ENCODE peak calls at places on chromosome 15, in eight cellular contexts. S, I, A, T, D, Q, Z and R are unnamed samples.

GRCh38 chr15:97598353-97598798 is 362.1 kb upstream of the ARRDC4 start:
- DNase-seq in S (no peak), I (no peak), A (no peak), T (no peak), D (no peak), Q (no peak), Z (no peak), R (no peak)

GRCh38 chr15:85010472-85011209 is 29.0 kb downstream of the PDE8A start:
- DNase-seq in S (no peak), I (no peak), A (peak; percentile 43), T (no peak), D (no peak), Q (no peak), Z (no peak), R (no peak)

GRCh38 chr15:52232327-52232726 is 41.1 kb upstream of the GNB5 start:
- DNase-seq in S (no peak), I (no peak), A (no peak), T (no peak), D (no peak), Q (no peak), Z (no peak), R (no peak)

GRCh38 chr15:83248151-83248851 is 36.2 kb downstream of the BNC1 start:
- DNase-seq in S (no peak), I (no peak), A (peak; percentile 75), T (no peak), D (no peak), Q (peak; percentile 71), Z (peak; percentile 10), R (no peak)

GRCh38 chr15:69612112-69612511 is 159.5 kb downstream of the RPLP1 start:
- DNase-seq in S (peak; percentile 31), I (no peak), A (no peak), T (no peak), D (no peak), Q (no peak), Z (no peak), R (no peak)

GRCh38 chr15:38994310-38994709 is 429.7 kb upstream of the RASGRP1 start:
- DNase-seq in S (no peak), I (no peak), A (no peak), T (no peak), D (no peak), Q (no peak), Z (no peak), R (no peak)

GRCh38 chr15:86040360-86041095 is 39.1 kb upstream of the AGBL1 start:
- DNase-seq in S (no peak), I (no peak), A (peak; percentile 15), T (no peak), D (no peak), Q (no peak), Z (no peak), R (no peak)

GRCh38 chr15:34365073-34365825 is 1.7 kb downstream of the LPCAT4 start:
- DNase-seq in S (no peak), I (no peak), A (peak; percentile 35), T (peak; percentile 32), D (no peak), Q (no peak), Z (no peak), R (no peak)

GRCh38 chr15:34754674-34755418 is at the start of gene GJD2:
- DNase-seq in S (no peak), I (no peak), A (peak; percentile 53), T (no peak), D (no peak), Q (no peak), Z (no peak), R (no peak)

GRCh38 chr15:48469681-48470080 is 138.5 kb downstream of the DUT start:
- DNase-seq in S (no peak), I (no peak), A (no peak), T (no peak), D (no peak), Q (no peak), Z (no peak), R (no peak)

GRCh38 chr15:89019436-89019835 is 68.8 kb upstream of the ABHD2 start:
- DNase-seq in S (no peak), I (no peak), A (no peak), T (no peak), D (no peak), Q (no peak), Z (no peak), R (no peak)

GRCh38 chr15:60893886-60894285 is 335.2 kb downstream of the RORA start:
- DNase-seq in S (no peak), I (no peak), A (no peak), T (no peak), D (no peak), Q (no peak), Z (no peak), R (no peak)

GRCh38 chr15:57133127-57133968 is 214.9 kb downstream of the TCF12 start:
- DNase-seq in S (no peak), I (no peak), A (no peak), T (no peak), D (no peak), Q (no peak), Z (no peak), R (no peak)

DNA sequence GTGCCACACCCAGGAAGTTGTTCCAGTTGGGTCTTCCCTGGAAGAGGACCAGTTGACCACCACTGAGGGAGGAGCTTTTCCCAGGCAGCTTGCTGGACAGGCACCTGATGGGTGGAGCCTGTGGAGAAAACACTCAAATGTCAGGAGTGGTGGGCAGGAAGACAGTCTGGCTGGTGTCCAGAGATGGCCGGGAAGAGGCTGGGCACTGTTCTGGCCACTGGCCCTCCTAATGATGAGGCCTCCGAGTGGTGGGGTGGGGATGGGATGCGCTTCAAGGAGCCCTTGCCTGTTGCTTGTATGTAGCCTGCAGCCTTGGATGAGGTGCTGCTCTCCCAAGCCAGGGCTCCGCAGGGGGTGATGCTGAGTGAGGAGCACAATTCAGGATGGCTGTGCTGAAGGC is 12.3 kb downstream of the PLEKHO2 start:
- DNase-seq in S (no peak), I (no peak), A (no peak), T (no peak), D (no peak), Q (no peak), Z (peak; percentile 58), R (no peak)
- H3K4me1 ChIP-seq in S (peaks cover 68% of the 10 kb centered on the region), I (peaks cover 100% of the 10 kb centered on the region), A (peaks cover 7% of the 10 kb centered on the region), T (peaks cover 32% of the 10 kb centered on the region), D (peaks cover 64% of the 10 kb centered on the region), Q (peaks cover 41% of the 10 kb centered on the region), Z (peaks cover 29% of the 10 kb centered on the region), R (peaks cover 69% of the 10 kb centered on the region)

DNA sequence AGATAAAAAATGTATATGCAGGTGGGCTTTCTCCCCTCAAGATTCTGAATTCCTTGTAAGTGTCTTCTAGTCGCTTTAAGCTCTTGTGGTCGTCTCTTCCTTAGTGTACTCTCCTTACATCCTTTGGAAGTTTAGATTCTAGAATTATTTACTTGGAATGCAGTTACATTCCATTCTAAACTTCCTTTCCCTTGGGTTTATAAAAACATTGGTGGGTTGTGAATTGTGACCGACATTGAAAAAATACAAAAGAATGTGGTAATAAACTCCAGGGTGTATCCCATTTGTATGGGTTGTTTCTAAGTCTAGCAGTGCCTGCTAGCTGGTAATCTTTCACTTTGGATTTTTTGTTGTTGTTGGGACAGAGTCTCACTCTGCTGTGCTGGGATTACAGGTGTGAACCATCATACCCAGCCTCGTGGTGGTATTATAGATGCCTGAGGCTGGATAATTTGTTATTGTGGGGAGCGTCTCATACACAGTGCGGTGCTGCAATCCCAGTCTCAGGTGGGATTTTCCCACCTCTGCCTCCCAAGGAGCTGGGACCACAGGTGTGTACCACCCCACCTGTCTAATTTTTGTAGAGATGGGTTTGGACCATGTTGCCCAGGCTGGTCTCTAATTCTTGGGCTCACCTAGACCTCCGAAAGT is 9.1 kb downstream of the CHD2 start:
- DNase-seq in S (no peak), I (no peak), A (no peak), T (no peak), D (no peak), Q (no peak), Z (no peak), R (no peak)
- H3K4me1 ChIP-seq in S (peaks cover 93% of the 10 kb centered on the region), I (peaks cover 95% of the 10 kb centered on the region), A (peaks cover 17% of the 10 kb centered on the region), T (peaks cover 89% of the 10 kb centered on the region), D (peaks cover 72% of the 10 kb centered on the region), Q (peaks cover 88% of the 10 kb centered on the region), Z (peaks cover 38% of the 10 kb centered on the region), R (peaks cover 73% of the 10 kb centered on the region)

DNA sequence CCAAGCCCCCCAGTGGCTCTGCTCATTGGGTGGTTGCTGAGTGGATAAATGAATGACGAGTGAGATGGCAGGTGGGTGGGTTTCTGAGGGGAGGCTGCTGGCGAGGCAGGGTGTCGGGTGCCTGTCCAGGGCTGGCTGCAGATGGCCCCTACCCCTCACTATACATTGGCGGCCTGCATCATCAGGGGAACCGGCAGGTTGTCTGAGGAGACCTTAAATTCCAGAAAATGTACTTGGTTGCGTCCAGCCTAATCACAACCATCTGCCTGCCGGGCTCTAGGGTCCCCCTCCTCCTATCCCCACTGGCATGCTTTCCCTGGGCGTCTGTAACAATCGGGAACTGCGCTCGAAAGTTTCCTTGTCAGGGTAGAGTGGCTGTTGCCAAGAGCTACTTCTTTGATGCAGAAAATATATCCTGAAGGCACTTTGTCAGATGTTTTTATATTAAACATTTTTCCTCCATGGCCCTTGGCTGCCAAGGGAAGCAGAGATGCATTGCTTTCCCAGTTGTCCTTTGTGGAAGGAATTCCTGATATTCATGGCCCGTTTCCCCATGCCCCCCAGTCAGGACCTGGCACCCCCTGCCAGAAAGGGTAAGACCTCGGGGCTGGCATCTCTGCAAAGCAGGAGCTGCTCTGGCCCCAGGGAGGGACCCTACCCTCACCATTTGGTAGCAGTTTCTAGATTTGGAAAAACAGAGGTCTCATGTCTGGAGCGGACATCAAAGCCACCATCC is 22.9 kb downstream of the SMAD6 start:
- DNase-seq in S (no peak), I (no peak), A (no peak), T (no peak), D (no peak), Q (no peak), Z (no peak), R (no peak)
- H3K4me1 ChIP-seq in S (no peaks in the 10 kb centered on the region), I (peaks cover 80% of the 10 kb centered on the region), A (no peaks in the 10 kb centered on the region), T (peaks cover 14% of the 10 kb centered on the region), D (peaks cover 66% of the 10 kb centered on the region), Q (peaks cover 73% of the 10 kb centered on the region), Z (no peaks in the 10 kb centered on the region), R (peaks cover 98% of the 10 kb centered on the region)

GRCh38 chr15:45391746-45392711 is 13.7 kb upstream of the GATM start:
- DNase-seq in S (no peak), I (no peak), A (no peak), T (no peak), D (no peak), Q (no peak), Z (no peak), R (no peak)

GRCh38 chr15:45386974-45387373 is 8.6 kb upstream of the GATM start:
- DNase-seq in S (no peak), I (no peak), A (no peak), T (no peak), D (no peak), Q (no peak), Z (no peak), R (no peak)

GRCh38 chr15:45387379-45388007 is 9.1 kb upstream of the GATM start:
- DNase-seq in S (no peak), I (no peak), A (no peak), T (no peak), D (no peak), Q (peak; percentile 7), Z (no peak), R (no peak)

GRCh38 chr15:45386420-45386819 is 8.1 kb upstream of the GATM start:
- DNase-seq in S (peak; percentile 64), I (no peak), A (no peak), T (no peak), D (no peak), Q (no peak), Z (no peak), R (no peak)

DNA sequence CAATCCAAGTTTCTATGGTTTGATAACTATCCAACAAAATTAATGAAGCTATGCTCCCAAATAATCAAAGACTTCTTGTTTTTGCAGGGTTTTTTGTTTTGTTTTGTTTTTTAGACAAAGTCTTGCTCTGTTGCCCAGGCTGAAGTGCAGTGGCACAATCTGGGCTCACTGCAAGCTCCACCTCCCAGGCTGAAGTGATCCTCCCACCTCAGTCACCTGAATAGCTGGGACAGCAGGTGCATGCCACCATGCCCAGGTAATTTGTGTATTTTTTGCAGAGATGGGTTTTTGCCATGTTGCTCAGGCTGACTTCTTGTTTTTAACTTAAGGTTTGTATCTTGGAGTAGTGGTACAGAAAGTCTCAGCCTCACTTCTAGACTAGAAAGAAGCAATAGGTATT is 11.0 kb upstream of the GATM start:
- DNase-seq in S (no peak), I (no peak), A (no peak), T (no peak), D (no peak), Q (no peak), Z (no peak), R (no peak)
- H3K4me1 ChIP-seq in S (peaks cover 20% of the 10 kb centered on the region), I (no peaks in the 10 kb centered on the region), A (no peaks in the 10 kb centered on the region), T (no peaks in the 10 kb centered on the region), D (no peaks in the 10 kb centered on the region), Q (peaks cover 7% of the 10 kb centered on the region), Z (no peaks in the 10 kb centered on the region), R (no peaks in the 10 kb centered on the region)